ENCODE peak calls at places on chromosomes 16 and 17, in four cellular contexts. One of them, this sample, is unnamed. For H3K36me3, the result is how much of the 10 kb centered on the place peaks cover.

GRCh38 chr16:85881436-85881835 is 17.5 kb upstream of the IRF8 start:
- DNase-seq in upper lobe of left lung: no peak
- DNase-seq in esophagus squamous epithelium: no peak
- DNase-seq in psoas muscle: no peak
- DNase-seq in this sample: no peak

GRCh38 chr17:76336756-76337412 is 16.8 kb downstream of the PRPSAP1 start:
- DNase-seq in upper lobe of left lung: no peak
- DNase-seq in esophagus squamous epithelium: no peak
- DNase-seq in psoas muscle: no peak
- DNase-seq in this sample: no peak

GRCh38 chr16:19223235-19223847 is 55.3 kb downstream of the SYT17 start:
- DNase-seq in upper lobe of left lung: no peak
- DNase-seq in esophagus squamous epithelium: no peak
- DNase-seq in psoas muscle: no peak
- DNase-seq in this sample: no peak

GRCh38 chr17:47806026-47806912 is 15.3 kb downstream of the OSBPL7 start:
- DNase-seq in upper lobe of left lung: no peak
- DNase-seq in esophagus squamous epithelium: no peak
- DNase-seq in psoas muscle: peak
- DNase-seq in this sample: no peak

GRCh38 chr16:28549301-28549899 is 4.3 kb upstream of the SGF29 start:
- DNase-seq in upper lobe of left lung: no peak
- DNase-seq in esophagus squamous epithelium: no peak
- DNase-seq in psoas muscle: no peak
- DNase-seq in this sample: no peak

GRCh38 chr16:84985079-84986065 is 26.0 kb downstream of the ZDHHC7 start:
- DNase-seq in upper lobe of left lung: no peak
- DNase-seq in esophagus squamous epithelium: no peak
- DNase-seq in psoas muscle: peak
- DNase-seq in this sample: no peak

GRCh38 chr17:9185688-9186289 is 164.5 kb downstream of the NTN1 start:
- DNase-seq in upper lobe of left lung: no peak
- DNase-seq in esophagus squamous epithelium: no peak
- DNase-seq in psoas muscle: no peak
- DNase-seq in this sample: no peak

GRCh38 chr17:21370430-21370829 is 5.7 kb upstream of the KCNJ12 start:
- DNase-seq in upper lobe of left lung: no peak
- DNase-seq in esophagus squamous epithelium: no peak
- DNase-seq in psoas muscle: peak
- DNase-seq in this sample: no peak

GRCh38 chr16:28534542-28535373 is 4.0 kb downstream of the NUPR1 start:
- DNase-seq in upper lobe of left lung: no peak
- DNase-seq in esophagus squamous epithelium: no peak
- DNase-seq in psoas muscle: peak
- DNase-seq in this sample: no peak

GRCh38 chr17:49227436-49228261 is 2.9 kb downstream of the PHOSPHO1 start:
- DNase-seq in upper lobe of left lung: no peak
- DNase-seq in esophagus squamous epithelium: no peak
- DNase-seq in psoas muscle: peak
- DNase-seq in this sample: peak

GRCh38 chr17:79970576-79971068 is 65.0 kb downstream of the TBC1D16 start:
- DNase-seq in upper lobe of left lung: no peak
- DNase-seq in esophagus squamous epithelium: no peak
- DNase-seq in psoas muscle: no peak
- DNase-seq in this sample: no peak

GRCh38 chr16:76535-77272 is 1.3 kb upstream of the MPG start:
- DNase-seq in upper lobe of left lung: peak
- DNase-seq in esophagus squamous epithelium: no peak
- DNase-seq in psoas muscle: peak
- DNase-seq in this sample: peak

GRCh38 chr16:72744064-72744793 is 303.7 kb downstream of the ZFHX3 start:
- DNase-seq in upper lobe of left lung: no peak
- DNase-seq in esophagus squamous epithelium: no peak
- DNase-seq in psoas muscle: no peak
- DNase-seq in this sample: no peak

GRCh38 chr17:17872468-17873345 is 35.9 kb upstream of the SREBF1 start:
- DNase-seq in upper lobe of left lung: peak
- DNase-seq in esophagus squamous epithelium: no peak
- DNase-seq in psoas muscle: no peak
- DNase-seq in this sample: no peak

DNA sequence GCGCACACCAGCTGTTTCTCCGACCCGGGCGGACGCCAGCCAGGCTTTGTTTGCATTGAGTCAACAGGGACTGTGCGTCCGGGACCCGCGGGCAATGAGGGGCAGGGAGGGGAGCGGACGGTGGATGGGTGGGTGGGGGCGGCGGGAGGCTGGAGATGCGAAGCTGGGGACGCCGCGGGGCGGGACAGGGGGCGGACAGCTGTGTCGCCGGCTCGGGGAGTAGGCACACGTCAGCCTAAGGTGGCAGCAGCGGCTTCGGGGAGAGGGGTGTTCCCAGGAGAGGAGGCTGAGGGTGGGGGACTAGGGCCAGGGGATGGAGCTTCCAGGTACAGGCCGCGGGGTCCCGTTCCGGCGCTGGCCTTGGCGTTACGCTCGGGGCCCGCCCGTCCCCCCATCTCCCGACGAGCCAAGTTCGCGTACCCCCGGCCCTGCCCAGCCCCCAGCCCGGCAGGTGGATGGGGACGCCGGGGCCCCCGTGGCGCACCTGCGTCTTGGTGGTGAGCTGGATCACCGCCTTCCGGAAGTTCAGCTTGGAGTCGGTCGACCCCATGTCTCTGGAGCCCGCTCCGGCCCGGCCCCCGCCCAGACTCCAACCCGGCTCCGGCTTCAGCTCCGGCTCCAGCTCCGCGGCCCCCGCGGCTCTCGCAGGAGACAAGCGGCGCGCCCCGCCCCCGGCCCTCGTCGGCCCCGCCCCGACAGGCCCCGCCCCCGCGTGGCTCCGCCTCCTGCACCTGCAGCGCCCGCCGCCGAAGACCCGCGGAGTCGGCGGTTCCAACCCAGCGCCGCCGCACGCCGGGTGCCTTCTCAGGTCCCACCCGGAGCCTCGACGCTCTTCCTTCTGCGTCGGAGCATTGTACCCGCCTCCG is at the start of gene HID1:
- DNase-seq in upper lobe of left lung: peak
- DNase-seq in esophagus squamous epithelium: no peak
- DNase-seq in psoas muscle: peak
- DNase-seq in this sample: peak
- H3K27ac ChIP-seq in upper lobe of left lung: peak
- H3K27ac ChIP-seq in esophagus squamous epithelium: peak
- H3K27ac ChIP-seq in psoas muscle: no peak
- H3K27ac ChIP-seq in this sample: peak

DNA sequence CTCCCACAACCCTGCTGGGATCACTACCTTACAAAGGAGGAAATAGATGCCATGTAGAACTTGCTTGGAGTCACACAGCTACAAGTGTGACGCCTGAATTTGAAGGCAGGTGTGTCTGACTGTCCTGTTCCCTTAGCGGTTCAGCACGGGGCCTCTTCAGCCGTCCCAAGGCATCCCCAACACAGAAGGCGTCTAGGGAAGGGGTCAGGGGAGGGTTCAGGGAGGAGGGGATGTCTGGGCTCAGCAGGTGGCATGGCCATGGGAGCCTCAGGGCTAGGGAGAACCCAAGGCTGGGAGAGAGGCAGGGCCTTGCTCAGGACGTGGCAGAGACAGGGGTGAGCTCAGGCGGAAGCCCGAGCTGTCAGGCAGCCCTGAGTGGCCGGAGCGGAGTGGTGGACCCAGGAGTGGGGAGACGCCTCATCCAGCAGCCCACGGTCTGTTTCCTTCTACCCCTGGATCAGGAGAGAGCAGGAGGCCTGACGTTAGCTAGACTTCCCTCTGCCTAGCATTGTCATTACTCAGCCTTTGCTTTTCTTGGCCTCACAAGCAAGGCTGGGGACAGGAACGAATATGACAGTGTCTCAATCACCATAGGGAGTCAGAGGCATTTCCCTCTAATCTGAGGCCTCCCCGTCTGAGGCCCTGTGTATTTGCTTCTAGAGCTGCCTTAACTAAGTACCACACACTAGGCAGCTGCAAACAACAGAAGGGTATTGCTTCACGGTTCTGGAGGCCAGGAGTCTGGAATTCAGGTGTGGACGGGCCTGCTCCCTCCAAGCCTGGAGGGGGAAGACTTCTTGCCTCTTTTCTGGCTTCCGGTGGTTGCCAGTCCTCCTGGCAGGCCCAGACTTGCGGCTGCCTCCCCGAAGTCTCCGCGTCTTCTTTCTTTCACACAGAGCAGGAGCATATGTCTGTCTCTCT is 31.4 kb upstream of the ANKRD40CL start:
- DNase-seq in upper lobe of left lung: peak
- DNase-seq in esophagus squamous epithelium: no peak
- DNase-seq in psoas muscle: no peak
- DNase-seq in this sample: no peak
- H3K36me3 ChIP-seq in upper lobe of left lung: under half
- H3K36me3 ChIP-seq in esophagus squamous epithelium: under half
- H3K36me3 ChIP-seq in psoas muscle: under half
- H3K36me3 ChIP-seq in this sample: under half

DNA sequence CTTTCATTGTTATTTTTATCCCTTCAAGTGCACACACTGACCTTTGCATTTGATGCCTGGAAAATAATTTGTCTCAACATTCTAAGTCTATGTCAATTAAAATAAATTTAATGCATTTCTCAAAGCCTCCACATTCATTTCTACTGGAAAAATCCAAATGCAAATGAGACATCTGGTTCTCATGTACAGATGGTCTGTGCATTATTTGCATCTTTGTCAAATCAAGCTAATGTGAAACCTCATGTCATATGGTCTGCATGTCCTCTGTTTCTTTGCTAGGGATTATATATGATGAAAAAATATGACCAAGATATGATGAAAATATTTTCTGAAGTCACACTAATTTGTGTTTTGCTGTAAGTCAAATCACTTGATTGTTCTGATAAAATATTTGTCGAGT is 61.3 kb downstream of the TMEM100 start:
- DNase-seq in upper lobe of left lung: no peak
- DNase-seq in esophagus squamous epithelium: no peak
- DNase-seq in psoas muscle: no peak
- DNase-seq in this sample: no peak
- H3K27ac ChIP-seq in upper lobe of left lung: no peak
- H3K27ac ChIP-seq in esophagus squamous epithelium: no peak
- H3K27ac ChIP-seq in psoas muscle: no peak
- H3K27ac ChIP-seq in this sample: no peak

GRCh38 chr16:25151996-25152395 is 40.5 kb downstream of the LCMT1 start:
- DNase-seq in upper lobe of left lung: no peak
- DNase-seq in esophagus squamous epithelium: no peak
- DNase-seq in psoas muscle: no peak
- DNase-seq in this sample: no peak

GRCh38 chr16:25155553-25156460 is 44.3 kb downstream of the LCMT1 start:
- DNase-seq in upper lobe of left lung: no peak
- DNase-seq in esophagus squamous epithelium: no peak
- DNase-seq in psoas muscle: no peak
- DNase-seq in this sample: no peak

GRCh38 chr16:25158401-25158800 is 46.9 kb downstream of the LCMT1 start:
- DNase-seq in upper lobe of left lung: no peak
- DNase-seq in esophagus squamous epithelium: no peak
- DNase-seq in psoas muscle: no peak
- DNase-seq in this sample: no peak

GRCh38 chr16:25161753-25162152 is 50.2 kb downstream of the LCMT1 start:
- DNase-seq in upper lobe of left lung: no peak
- DNase-seq in esophagus squamous epithelium: no peak
- DNase-seq in psoas muscle: no peak
- DNase-seq in this sample: no peak

GRCh38 chr16:25157476-25157875 is 45.9 kb downstream of the LCMT1 start:
- DNase-seq in upper lobe of left lung: no peak
- DNase-seq in esophagus squamous epithelium: no peak
- DNase-seq in psoas muscle: no peak
- DNase-seq in this sample: no peak
- H3K36me3 ChIP-seq in upper lobe of left lung: under half
- H3K36me3 ChIP-seq in esophagus squamous epithelium: half or more
- H3K36me3 ChIP-seq in psoas muscle: half or more
- H3K36me3 ChIP-seq in this sample: under half

GRCh38 chr16:87345721-87346424 is 28.7 kb upstream of the C16orf95 start:
- DNase-seq in upper lobe of left lung: peak
- DNase-seq in esophagus squamous epithelium: no peak
- DNase-seq in psoas muscle: no peak
- DNase-seq in this sample: no peak
- H3K27ac ChIP-seq in upper lobe of left lung: peak
- H3K27ac ChIP-seq in esophagus squamous epithelium: peak
- H3K27ac ChIP-seq in psoas muscle: no peak
- H3K27ac ChIP-seq in this sample: no peak

GRCh38 chr17:3950584-3950983 is 13.7 kb downstream of the ATP2A3 start:
- DNase-seq in upper lobe of left lung: no peak
- DNase-seq in esophagus squamous epithelium: no peak
- DNase-seq in psoas muscle: no peak
- DNase-seq in this sample: no peak

GRCh38 chr17:3953542-3953941 is 10.7 kb downstream of the ATP2A3 start:
- DNase-seq in upper lobe of left lung: no peak
- DNase-seq in esophagus squamous epithelium: no peak
- DNase-seq in psoas muscle: no peak
- DNase-seq in this sample: no peak

GRCh38 chr17:3951420-3951819 is 12.8 kb downstream of the ATP2A3 start:
- DNase-seq in upper lobe of left lung: no peak
- DNase-seq in esophagus squamous epithelium: no peak
- DNase-seq in psoas muscle: no peak
- DNase-seq in this sample: no peak

GRCh38 chr17:3951003-3951402 is 13.2 kb downstream of the ATP2A3 start:
- DNase-seq in upper lobe of left lung: no peak
- DNase-seq in esophagus squamous epithelium: no peak
- DNase-seq in psoas muscle: no peak
- DNase-seq in this sample: no peak

DNA sequence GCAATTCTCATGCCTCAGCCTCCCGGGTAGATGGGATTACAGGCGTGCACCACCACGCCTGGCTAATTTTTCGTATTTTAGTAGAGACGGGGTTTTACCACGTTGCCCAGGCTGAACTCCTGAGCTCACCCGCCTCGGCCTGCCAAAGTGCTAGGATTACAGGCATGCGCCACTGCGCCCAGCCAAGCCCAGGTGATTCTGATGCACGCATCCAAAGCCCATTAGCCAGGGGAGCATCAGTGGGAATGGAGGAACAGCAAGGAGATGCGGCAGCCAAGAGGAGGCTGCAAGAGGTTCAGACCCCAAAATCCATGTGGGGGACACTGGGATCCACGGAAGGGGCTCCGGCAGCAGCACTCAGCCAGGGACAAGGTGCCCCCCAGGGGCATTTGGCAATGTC is 12.1 kb downstream of the ATP2A3 start:
- DNase-seq in upper lobe of left lung: no peak
- DNase-seq in esophagus squamous epithelium: no peak
- DNase-seq in psoas muscle: no peak
- DNase-seq in this sample: no peak
- H3K36me3 ChIP-seq in upper lobe of left lung: under half
- H3K36me3 ChIP-seq in esophagus squamous epithelium: under half
- H3K36me3 ChIP-seq in psoas muscle: under half
- H3K36me3 ChIP-seq in this sample: under half

GRCh38 chr16:58267524-58268243 is 27.1 kb downstream of the PRSS54 start:
- DNase-seq in upper lobe of left lung: no peak
- DNase-seq in esophagus squamous epithelium: no peak
- DNase-seq in psoas muscle: no peak
- DNase-seq in this sample: no peak
- H3K27ac ChIP-seq in upper lobe of left lung: no peak
- H3K27ac ChIP-seq in esophagus squamous epithelium: no peak
- H3K27ac ChIP-seq in psoas muscle: no peak
- H3K27ac ChIP-seq in this sample: no peak

DNA sequence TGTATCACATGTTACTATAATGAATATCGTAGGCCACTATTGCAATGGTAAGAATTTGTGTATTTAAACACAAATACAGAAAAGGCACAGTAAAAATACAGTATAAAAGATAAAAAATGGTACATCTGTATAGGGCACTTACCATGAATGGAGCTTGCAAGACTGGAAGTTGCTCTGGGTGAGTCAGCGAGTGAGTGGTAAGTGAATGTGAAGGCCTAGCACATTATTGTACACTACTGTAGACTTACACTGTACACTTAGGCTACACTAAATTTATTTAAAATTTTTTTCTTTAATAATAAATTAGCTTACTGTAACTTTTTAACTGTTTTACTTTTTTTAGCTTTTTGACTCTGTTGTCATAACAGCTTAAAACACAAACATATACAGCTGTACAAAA is 42.5 kb downstream of the AKAP10 start:
- DNase-seq in upper lobe of left lung: no peak
- DNase-seq in esophagus squamous epithelium: no peak
- DNase-seq in psoas muscle: no peak
- DNase-seq in this sample: no peak
- H3K36me3 ChIP-seq in upper lobe of left lung: under half
- H3K36me3 ChIP-seq in esophagus squamous epithelium: half or more
- H3K36me3 ChIP-seq in psoas muscle: half or more
- H3K36me3 ChIP-seq in this sample: under half